ENCODE peak calls at places on chromosomes 7 and 10, in four cellular contexts. H is A549, K is aorta, Z is GM12878. G is an unnamed sample.

GRCh38 chr7:68730871-68731403 is 867.3 kb upstream of the AUTS2 start:
- DNase-seq in H (peak), K (no peak), Z (no peak), G (no peak)

GRCh38 chr7:123494193-123494796 is 40.1 kb downstream of the IQUB start:
- DNase-seq in H (peak), K (no peak), Z (no peak), G (peak)

GRCh38 chr10:129642427-129642826 is 175.4 kb downstream of the MGMT start:
- DNase-seq in H (peak), K (no peak), Z (no peak), G (no peak)

GRCh38 chr7:36987363-36987724 is 263.1 kb upstream of the AOAH start:
- DNase-seq in H (no peak), K (no peak), Z (no peak), G (no peak)

GRCh38 chr7:117974891-117975290 is 101.7 kb upstream of the CTTNBP2 start:
- DNase-seq in H (no peak), K (no peak), Z (no peak), G (no peak)

GRCh38 chr10:12902135-12902572 is 99.4 kb downstream of the CCDC3 start:
- DNase-seq in H (peak), K (no peak), Z (peak), G (peak)

GRCh38 chr7:112101083-112101846 is 104.9 kb downstream of the DOCK4 start:
- DNase-seq in H (no peak), K (no peak), Z (no peak), G (no peak)

GRCh38 chr10:122294511-122295422 is 23.7 kb downstream of the BTBD16 start:
- DNase-seq in H (no peak), K (no peak), Z (no peak), G (no peak)

GRCh38 chr10:17787087-17787942 is 21.8 kb upstream of the MRC1 start:
- DNase-seq in H (peak), K (no peak), Z (no peak), G (peak)

GRCh38 chr10:32577448-32577847 is 131.5 kb downstream of the CCDC7 start:
- DNase-seq in H (no peak), K (no peak), Z (no peak), G (no peak)

GRCh38 chr10:123367181-123367580 is 213.0 kb downstream of the BUB3 start:
- DNase-seq in H (no peak), K (no peak), Z (no peak), G (no peak)

GRCh38 chr10:15879058-15879457 is 18.8 kb upstream of the MINDY3 start:
- DNase-seq in H (peak), K (no peak), Z (no peak), G (no peak)

GRCh38 chr7:132065973-132066611 is 509.7 kb upstream of the PODXL start:
- DNase-seq in H (no peak), K (no peak), Z (no peak), G (no peak)

GRCh38 chr10:51082857-51083256 is 8.6 kb downstream of the PRKG1 start:
- DNase-seq in H (no peak), K (no peak), Z (no peak), G (no peak)

GRCh38 chr10:51076442-51076841 is 2.2 kb downstream of the PRKG1 start:
- DNase-seq in H (no peak), K (no peak), Z (no peak), G (no peak)

GRCh38 chr10:51077507-51077906 is 3.2 kb downstream of the PRKG1 start:
- DNase-seq in H (no peak), K (no peak), Z (no peak), G (no peak)

GRCh38 chr10:51079766-51080165 is 5.5 kb downstream of the PRKG1 start:
- DNase-seq in H (no peak), K (no peak), Z (no peak), G (no peak)

DNA sequence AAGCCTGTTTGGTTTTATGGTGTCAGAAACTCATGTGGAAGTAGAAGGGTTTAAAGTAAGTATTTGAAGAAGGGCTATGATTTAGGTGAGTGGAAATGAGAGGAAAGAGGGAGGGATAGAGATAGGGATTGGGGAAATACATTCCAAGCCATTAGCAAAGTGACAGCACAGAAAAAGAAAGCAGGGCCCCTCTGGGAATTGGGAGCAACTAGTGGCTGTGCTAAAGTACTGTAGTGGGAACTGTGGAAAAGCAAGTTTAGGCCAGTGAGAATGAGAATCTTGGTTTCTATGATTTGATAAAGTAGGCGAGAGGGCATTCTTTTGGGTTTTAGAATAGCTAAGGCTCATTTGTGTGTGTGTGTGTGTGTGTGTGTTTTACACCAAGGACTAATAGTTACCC is 5.0 kb downstream of the PRKG1 start:
- DNase-seq in H (no peak), K (no peak), Z (no peak), G (no peak)
- H3K4me3 ChIP-seq in H (no peak), K (no peak), Z (no peak), G (no peak)

GRCh38 chr10:35379226-35380137 is 43.2 kb downstream of the CCNY start:
- DNase-seq in H (no peak), K (peak), Z (peak), G (no peak)
- H3K4me3 ChIP-seq in H (no peak), K (no peak), Z (peak), G (no peak)

GRCh38 chr10:8138471-8138870 is 84.0 kb downstream of the GATA3 start:
- DNase-seq in H (no peak), K (no peak), Z (no peak), G (no peak)

GRCh38 chr10:8137272-8137680 is 82.8 kb downstream of the GATA3 start:
- DNase-seq in H (no peak), K (no peak), Z (no peak), G (no peak)

GRCh38 chr10:8133146-8133545 is 78.7 kb downstream of the GATA3 start:
- DNase-seq in H (no peak), K (no peak), Z (peak), G (no peak)

GRCh38 chr10:8137726-8138125 is 83.2 kb downstream of the GATA3 start:
- DNase-seq in H (no peak), K (no peak), Z (no peak), G (no peak)

GRCh38 chr10:8136745-8137144 is 82.3 kb downstream of the GATA3 start:
- DNase-seq in H (no peak), K (no peak), Z (no peak), G (no peak)
- H3K4me3 ChIP-seq in H (no peak), K (no peak), Z (no peak), G (no peak)

DNA sequence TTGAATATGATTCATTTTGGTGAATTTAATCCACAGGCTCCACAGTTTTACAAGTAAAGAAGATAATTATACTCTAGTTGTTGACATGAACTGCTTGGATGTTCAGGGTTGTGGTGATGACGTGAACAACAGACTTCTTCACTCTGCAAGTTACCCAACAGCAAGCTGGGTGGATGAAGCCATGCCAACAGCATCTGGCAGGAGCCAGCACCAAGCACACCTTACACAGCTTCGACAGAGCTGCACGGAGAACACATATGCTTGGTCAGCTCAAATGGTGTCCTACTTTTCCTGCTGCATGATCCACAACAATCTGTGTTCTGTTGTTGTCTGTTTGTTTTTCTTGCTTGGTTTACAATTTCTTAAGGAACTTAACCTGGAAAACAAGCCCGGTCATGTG is 9.8 kb downstream of the NOD1 start:
- DNase-seq in H (no peak), K (no peak), Z (no peak), G (no peak)
- H3K4me3 ChIP-seq in H (no peak), K (no peak), Z (no peak), G (no peak)

GRCh38 chr7:155453296-155454182 is 4.4 kb upstream of the EN2 start:
- DNase-seq in H (no peak), K (no peak), Z (no peak), G (no peak)
- H3K4me3 ChIP-seq in H (peak), K (no peak), Z (no peak), G (peak)

GRCh38 chr7:28329616-28330373 is 82.5 kb upstream of the CREB5 start:
- DNase-seq in H (no peak), K (no peak), Z (no peak), G (no peak)

GRCh38 chr7:28332031-28332430 is 80.3 kb upstream of the CREB5 start:
- DNase-seq in H (no peak), K (no peak), Z (no peak), G (no peak)

GRCh38 chr7:28328822-28329615 is 83.3 kb upstream of the CREB5 start:
- DNase-seq in H (no peak), K (no peak), Z (no peak), G (no peak)

GRCh38 chr7:28328161-28328560 is 84.2 kb upstream of the CREB5 start:
- DNase-seq in H (no peak), K (no peak), Z (no peak), G (no peak)

DNA sequence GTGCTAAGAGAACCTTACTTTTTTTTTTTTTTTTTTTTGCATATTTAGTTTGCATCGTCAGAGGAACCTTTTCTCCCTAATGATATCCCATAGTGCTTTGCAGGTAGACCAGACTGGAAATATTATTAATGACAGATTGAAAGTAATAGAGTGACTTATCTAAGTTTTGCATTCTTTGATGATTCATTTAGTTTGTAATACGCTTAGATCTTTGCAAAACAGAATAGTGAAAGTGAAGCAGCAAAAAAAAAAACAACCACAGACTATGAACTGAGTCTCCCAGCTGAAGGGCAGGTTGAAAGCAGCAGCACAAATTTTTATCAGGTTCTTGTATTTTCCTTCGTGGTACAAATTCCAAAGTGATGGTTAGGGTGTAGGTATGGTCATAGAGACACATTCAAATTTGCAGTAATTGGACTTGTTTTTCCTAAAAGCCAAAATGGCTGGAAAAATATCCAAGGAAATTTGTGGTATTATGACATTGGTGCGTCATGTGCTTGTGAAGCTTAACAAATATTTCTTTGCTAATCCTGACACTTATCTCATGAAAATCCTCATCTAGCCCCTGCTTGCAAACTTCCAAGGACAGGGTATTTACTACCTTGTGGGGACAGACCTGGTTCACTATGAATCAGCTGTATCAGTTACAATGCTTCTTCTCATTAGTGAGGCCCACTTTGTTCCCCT is 81.8 kb upstream of the CREB5 start:
- DNase-seq in H (no peak), K (no peak), Z (no peak), G (no peak)
- H3K4me3 ChIP-seq in H (no peak), K (no peak), Z (no peak), G (no peak)

DNA sequence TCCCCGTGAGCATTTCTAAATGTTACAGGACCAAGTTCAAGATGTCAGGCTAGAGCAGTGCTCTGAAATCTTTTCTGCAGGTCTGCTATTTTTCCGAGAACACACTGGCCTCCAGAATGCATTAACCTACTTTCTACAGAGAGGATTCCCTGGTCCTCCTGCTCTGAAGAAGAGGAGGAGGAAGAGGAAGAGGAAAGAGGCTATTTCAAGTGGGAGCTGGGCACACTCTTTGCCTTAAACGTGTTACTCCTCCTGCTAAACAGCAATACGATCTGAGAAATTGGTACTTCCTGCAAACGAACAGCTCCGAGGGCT is 157.4 kb downstream of the FRMD4A start:
- DNase-seq in H (no peak), K (no peak), Z (no peak), G (no peak)
- H3K4me3 ChIP-seq in H (peak), K (peak), Z (no peak), G (peak)